ENCODE peak calls at places on chromosomes 11 and 22, in eight cellular contexts. Y, L, A, C, G, Z, U and E are unnamed samples.

GRCh38 chr22:40043086-40043485 is 48.3 kb downstream of the FAM83F start:
- DNase-seq in Y (no peak), L (no peak), A (peak; percentile 76), C (no peak), G (no peak), Z (peak; percentile 54), U (no peak), E (no peak)

GRCh38 chr11:12052676-12053605 is 44.5 kb upstream of the DKK3 start:
- DNase-seq in Y (no peak), L (no peak), A (peak; percentile 62), C (no peak), G (no peak), Z (no peak), U (no peak), E (no peak)

GRCh38 chr11:113991170-113991569 is 16.3 kb downstream of the HTR3A start:
- DNase-seq in Y (no peak), L (no peak), A (no peak), C (no peak), G (no peak), Z (no peak), U (peak; percentile 43), E (peak; percentile 77)

GRCh38 chr11:3615998-3616397 is 25.8 kb downstream of the ART5 start:
- DNase-seq in Y (peak; percentile 18), L (no peak), A (peak; percentile 28), C (no peak), G (no peak), Z (no peak), U (no peak), E (no peak)

GRCh38 chr11:46710821-46711269 is 8.2 kb upstream of the F2 start:
- DNase-seq in Y (no peak), L (no peak), A (peak; percentile 88), C (no peak), G (peak; percentile 17), Z (peak; percentile 68), U (no peak), E (peak; percentile 80)

GRCh38 chr11:106514706-106515105 is 437.2 kb downstream of the AASDHPPT start:
- DNase-seq in Y (no peak), L (no peak), A (no peak), C (no peak), G (no peak), Z (no peak), U (no peak), E (no peak)

GRCh38 chr11:45662096-45662664 is 3.2 kb downstream of the CHST1 start:
- DNase-seq in Y (peak; percentile 25), L (no peak), A (peak; percentile 37), C (no peak), G (no peak), Z (no peak), U (no peak), E (peak; percentile 22)

GRCh38 chr11:96254854-96255253 is 88.1 kb downstream of the MAML2 start:
- DNase-seq in Y (peak; percentile 65), L (no peak), A (no peak), C (no peak), G (no peak), Z (no peak), U (no peak), E (peak; percentile 43)

GRCh38 chr11:33687733-33688479 is 12.7 kb downstream of the C11orf91 start:
- DNase-seq in Y (no peak), L (no peak), A (no peak), C (no peak), G (no peak), Z (no peak), U (peak; percentile 57), E (no peak)

GRCh38 chr22:19876314-19876940 is 21.8 kb upstream of the GNB1L start:
- DNase-seq in Y (peak; percentile 62), L (no peak), A (peak; percentile 45), C (no peak), G (peak; percentile 12), Z (peak; percentile 16), U (no peak), E (peak; percentile 64)

GRCh38 chr11:64263021-64263946 is 12.0 kb downstream of the PLCB3 start:
- DNase-seq in Y (peak; percentile 65), L (no peak), A (no peak), C (no peak), G (no peak), Z (no peak), U (no peak), E (no peak)

GRCh38 chr11:27233654-27234042 is 129.4 kb downstream of the CCDC34 start:
- DNase-seq in Y (no peak), L (no peak), A (no peak), C (no peak), G (no peak), Z (no peak), U (no peak), E (no peak)
- H3K4me3 ChIP-seq in Y (no peak overlapping the region), L (no peak overlapping the region), A (no peak overlapping the region), C (no peak overlapping the region), G (no peak overlapping the region), Z (no peak overlapping the region), U (no peak overlapping the region), E (no peak overlapping the region)

DNA sequence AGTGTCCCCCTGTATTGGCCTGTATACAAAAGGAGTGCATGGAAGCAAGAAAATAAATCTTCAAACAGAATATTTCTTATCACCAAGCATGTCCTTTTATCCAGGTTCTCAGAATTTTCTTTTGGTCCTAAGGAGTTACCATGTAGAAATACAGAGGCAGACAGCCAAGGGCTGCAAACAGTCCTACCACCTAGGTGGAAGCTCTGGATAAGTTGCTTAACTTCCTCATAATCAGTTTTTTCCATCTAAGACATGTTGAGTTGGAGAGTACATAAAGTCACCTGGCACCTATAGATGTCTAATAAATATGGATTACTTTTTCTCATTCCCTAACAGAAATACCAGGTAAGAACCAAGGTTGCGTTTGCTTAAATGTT is 57.0 kb upstream of the BLID start:
- DNase-seq in Y (no peak), L (no peak), A (no peak), C (no peak), G (no peak), Z (no peak), U (no peak), E (no peak)
- H3K27ac ChIP-seq in Y (peak overlapping the region; percentile 34), L (no peak overlapping the region), A (no peak overlapping the region), C (no peak overlapping the region), G (peak overlapping the region; percentile 52), Z (no peak overlapping the region), U (no peak overlapping the region), E (no peak overlapping the region)

GRCh38 chr11:1487851-1488574 is 1.4 kb upstream of the MOB2 start:
- DNase-seq in Y (peak; percentile 57), L (no peak), A (peak; percentile 79), C (no peak), G (no peak), Z (no peak), U (no peak), E (peak; percentile 55)
- H3K4me1 ChIP-seq in Y (peaks cover 36% of the 10 kb centered on the region), L (peaks cover 5% of the 10 kb centered on the region), A (peaks cover 47% of the 10 kb centered on the region), C (peaks cover 23% of the 10 kb centered on the region), G (no peaks in the 10 kb centered on the region), Z (no peaks in the 10 kb centered on the region), U (peaks cover 5% of the 10 kb centered on the region), E (peaks cover 28% of the 10 kb centered on the region)

GRCh38 chr22:47839586-47840245 is 1077.3 kb downstream of the TBC1D22A start:
- DNase-seq in Y (no peak), L (no peak), A (no peak), C (no peak), G (no peak), Z (no peak), U (no peak), E (no peak)
- H3K4me3 ChIP-seq in Y (no peak overlapping the region), L (no peak overlapping the region), A (no peak overlapping the region), C (no peak overlapping the region), G (no peak overlapping the region), Z (no peak overlapping the region), U (no peak overlapping the region), E (no peak overlapping the region)

GRCh38 chr11:120577624-120578363 is 66.2 kb downstream of the GRIK4 start:
- DNase-seq in Y (no peak), L (no peak), A (no peak), C (no peak), G (no peak), Z (no peak), U (no peak), E (no peak)

GRCh38 chr11:120574881-120575280 is 63.3 kb downstream of the GRIK4 start:
- DNase-seq in Y (no peak), L (no peak), A (peak; percentile 18), C (no peak), G (no peak), Z (no peak), U (no peak), E (no peak)

GRCh38 chr11:120577041-120577440 is 65.5 kb downstream of the GRIK4 start:
- DNase-seq in Y (no peak), L (no peak), A (no peak), C (no peak), G (no peak), Z (no peak), U (no peak), E (no peak)

GRCh38 chr11:120575461-120575860 is 63.9 kb downstream of the GRIK4 start:
- DNase-seq in Y (no peak), L (no peak), A (no peak), C (no peak), G (no peak), Z (no peak), U (no peak), E (no peak)

GRCh38 chr11:120576606-120577005 is 65.1 kb downstream of the GRIK4 start:
- DNase-seq in Y (no peak), L (no peak), A (peak; percentile 14), C (no peak), G (no peak), Z (no peak), U (no peak), E (no peak)
- H3K27ac ChIP-seq in Y (no peak overlapping the region), L (no peak overlapping the region), A (no peak overlapping the region), C (no peak overlapping the region), G (no peak overlapping the region), Z (no peak overlapping the region), U (no peak overlapping the region), E (no peak overlapping the region)

GRCh38 chr22:26671317-26672059 is 14.1 kb downstream of the MIAT start:
- DNase-seq in Y (peak; percentile 72), L (no peak), A (peak; percentile 76), C (peak; percentile 71), G (peak; percentile 20), Z (peak; percentile 29), U (no peak), E (peak; percentile 33)

GRCh38 chr22:26672060-26672471 is 14.7 kb downstream of the MIAT start:
- DNase-seq in Y (no peak), L (no peak), A (no peak), C (peak; percentile 58), G (no peak), Z (no peak), U (no peak), E (peak; percentile 66)

GRCh38 chr22:26667140-26667539 is 9.8 kb downstream of the MIAT start:
- DNase-seq in Y (no peak), L (no peak), A (no peak), C (no peak), G (no peak), Z (no peak), U (no peak), E (no peak)

GRCh38 chr22:26670459-26670858 is 13.1 kb downstream of the MIAT start:
- DNase-seq in Y (no peak), L (no peak), A (no peak), C (no peak), G (no peak), Z (no peak), U (no peak), E (no peak)

DNA sequence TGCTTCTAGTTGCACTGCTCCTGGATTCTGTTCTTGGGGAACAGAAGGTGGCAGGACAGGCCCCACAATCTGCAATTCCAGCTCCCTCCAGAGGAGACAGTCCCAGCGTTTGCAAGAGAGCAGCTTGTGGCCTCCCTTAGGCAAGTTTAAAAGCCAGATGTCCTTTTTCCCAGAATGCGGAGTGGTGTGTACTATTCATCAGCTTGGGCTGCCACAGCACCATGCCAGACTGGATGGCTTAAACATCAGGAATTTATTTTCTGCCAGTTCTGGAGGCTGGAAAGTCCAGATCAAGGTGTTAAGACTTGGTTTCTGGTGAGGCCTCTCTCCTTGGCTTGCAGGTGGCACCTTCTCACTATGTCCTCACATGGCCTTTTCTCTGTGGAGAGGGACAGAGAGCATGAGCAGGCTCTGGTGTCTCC is 11.7 kb downstream of the MIAT start:
- DNase-seq in Y (no peak), L (no peak), A (no peak), C (no peak), G (no peak), Z (no peak), U (peak; percentile 57), E (no peak)
- H3K4me1 ChIP-seq in Y (peaks cover 24% of the 10 kb centered on the region), L (peaks cover 17% of the 10 kb centered on the region), A (peaks cover 14% of the 10 kb centered on the region), C (peaks cover 65% of the 10 kb centered on the region), G (no peaks in the 10 kb centered on the region), Z (no peaks in the 10 kb centered on the region), U (peaks cover 6% of the 10 kb centered on the region), E (peaks cover 3% of the 10 kb centered on the region)